ENCODE peak calls at places on chromosomes 5 and 9, in four cellular contexts. U is AG09309, K is mesendoderm, Y is fibroblast of mammary gland. I is an unnamed sample.

GRCh38 chr5:6837519-6838110 is 124.4 kb downstream of the TENT4A start:
- DNase-seq in Y (peak; percentile 5), U (no peak), K (peak; percentile 53), I (no peak)

GRCh38 chr5:14428302-14429081 is 153.1 kb upstream of the OTULINL start:
- DNase-seq in Y (peak; percentile 70), U (no peak), K (peak; percentile 35), I (no peak)

GRCh38 chr5:139399501-139400121 is 4.3 kb downstream of the SPATA24 start:
- DNase-seq in Y (no peak), K (no peak), U (no peak), I (no peak)

GRCh38 chr5:56607074-56607473 is 208.3 kb upstream of the MAP3K1 start:
- DNase-seq in Y (no peak), K (no peak), U (no peak), I (no peak)

GRCh38 chr9:81213456-81213855 is 475.9 kb downstream of the TLE1 start:
- DNase-seq in K (no peak), Y (no peak), U (no peak), I (no peak)

GRCh38 chr5:60649288-60649917 is 50.6 kb downstream of the DEPDC1B start:
- DNase-seq in K (peak; percentile 45), Y (peak; percentile 63), U (peak; percentile 10), I (no peak)

GRCh38 chr9:34089311-34089710 is 37.2 kb downstream of the DCAF12 start:
- DNase-seq in K (no peak), Y (peak; percentile 31), U (no peak), I (no peak)

GRCh38 chr5:170173227-170173626 is 59.6 kb upstream of the C5orf58 start:
- DNase-seq in Y (peak; percentile 17), U (no peak), K (peak; percentile 62), I (no peak)

GRCh38 chr5:120852222-120852860 is 388.2 kb downstream of the PRR16 start:
- DNase-seq in U (no peak), Y (no peak), K (peak; percentile 72), I (no peak)

GRCh38 chr5:137753986-137754235 is 252 bp downstream of the HNRNPA0 start:
- DNase-seq in Y (no peak), U (no peak), K (no peak), I (no peak)

GRCh38 chr5:124746252-124746915 is at the start of gene ZNF608:
- DNase-seq in U (no peak), K (peak; percentile 75), Y (peak; percentile 78), I (no peak)

GRCh38 chr9:133064241-133065069 is 2.7 kb downstream of the CEL start:
- DNase-seq in K (no peak), U (no peak), Y (no peak), I (no peak)

GRCh38 chr5:78597858-78598415 is 50.6 kb downstream of the LHFPL2 start:
- DNase-seq in Y (peak; percentile 78), U (no peak), K (no peak), I (no peak)

GRCh38 chr5:82295144-82295543 is 17.0 kb upstream of the RPS23 start:
- DNase-seq in U (no peak), K (peak; percentile 80), Y (peak; percentile 35), I (no peak)

GRCh38 chr9:83061036-83061435 is 1.9 kb downstream of the RASEF start:
- DNase-seq in U (no peak), Y (no peak), K (peak; percentile 2), I (no peak)

GRCh38 chr5:59257488-59258400 is 635.8 kb downstream of the PDE4D start:
- DNase-seq in K (no peak), U (no peak), Y (no peak), I (no peak)

GRCh38 chr9:96559339-96559943 is 60.2 kb downstream of the CDC14B start:
- DNase-seq in Y (no peak), U (no peak), K (no peak), I (no peak)

GRCh38 chr5:59542841-59543825 is 350.4 kb downstream of the PDE4D start:
- DNase-seq in U (no peak), Y (peak; percentile 66), K (no peak), I (no peak)

GRCh38 chr5:6476313-6476661 is 27.6 kb downstream of the UBE2QL1 start:
- DNase-seq in Y (no peak), U (no peak), K (no peak), I (no peak)

GRCh38 chr9:106653111-106653697 is 209.8 kb upstream of the ZNF462 start:
- DNase-seq in K (no peak), Y (peak; percentile 84), U (no peak), I (no peak)

GRCh38 chr9:133584167-133584558 is 25.0 kb downstream of the FAM163B start:
- DNase-seq in U (no peak), K (no peak), Y (no peak), I (no peak)

GRCh38 chr5:113060410-113061025 is 83.9 kb downstream of the DCP2 start:
- DNase-seq in K (no peak), U (no peak), Y (no peak), I (no peak)

GRCh38 chr5:113147088-113147487 is 170.5 kb downstream of the DCP2 start:
- DNase-seq in U (peak; percentile 97), K (no peak), Y (peak; percentile 95), I (no peak)

GRCh38 chr9:91407580-91408275 is 15.9 kb downstream of the NFIL3 start:
- DNase-seq in K (no peak), U (no peak), Y (no peak), I (no peak)

GRCh38 chr5:158485604-158486081 is 614.1 kb downstream of the EBF1 start:
- DNase-seq in Y (peak; percentile 69), K (peak; percentile 10), U (no peak), I (peak; percentile 66)

GRCh38 chr5:67612961-67613360 is 416.4 kb upstream of the CD180 start:
- DNase-seq in K (no peak), Y (no peak), U (no peak), I (no peak)

GRCh38 chr5:36491860-36492259 is 114.5 kb upstream of the SLC1A3 start:
- DNase-seq in U (no peak), K (peak; percentile 45), Y (peak; percentile 19), I (no peak)

GRCh38 chr5:114223866-114224265 is 138.0 kb upstream of the KCNN2 start:
- DNase-seq in Y (peak; percentile 4), U (no peak), K (peak; percentile 66), I (no peak)

GRCh38 chr5:157820593-157821252 is 38.2 kb downstream of the CLINT1 start:
- DNase-seq in U (no peak), K (peak; percentile 48), Y (peak; percentile 69), I (no peak)

GRCh38 chr9:133043449-133044035 is 12.7 kb downstream of the GTF3C5 start:
- DNase-seq in K (no peak), U (no peak), Y (no peak), I (no peak)

GRCh38 chr5:142816577-142816976 is 46.4 kb downstream of the ARHGAP26 start:
- DNase-seq in U (no peak), K (peak; percentile 40), Y (peak; percentile 72), I (no peak)

GRCh38 chr9:131661954-131662621 is 77.8 kb downstream of the RAPGEF1 start:
- DNase-seq in U (no peak), Y (no peak), K (no peak), I (no peak)

GRCh38 chr5:65105301-65105700 is 336.6 kb downstream of the CWC27 start:
- DNase-seq in U (no peak), Y (no peak), K (no peak), I (no peak)

GRCh38 chr5:171571663-171572062 is 152.2 kb downstream of the FGF18 start:
- DNase-seq in K (no peak), Y (peak; percentile 86), U (peak; percentile 41), I (no peak)

GRCh38 chr5:177067491-177067890 is 19.2 kb upstream of the FGFR4 start:
- DNase-seq in K (no peak), Y (no peak), U (no peak), I (no peak)

DNA sequence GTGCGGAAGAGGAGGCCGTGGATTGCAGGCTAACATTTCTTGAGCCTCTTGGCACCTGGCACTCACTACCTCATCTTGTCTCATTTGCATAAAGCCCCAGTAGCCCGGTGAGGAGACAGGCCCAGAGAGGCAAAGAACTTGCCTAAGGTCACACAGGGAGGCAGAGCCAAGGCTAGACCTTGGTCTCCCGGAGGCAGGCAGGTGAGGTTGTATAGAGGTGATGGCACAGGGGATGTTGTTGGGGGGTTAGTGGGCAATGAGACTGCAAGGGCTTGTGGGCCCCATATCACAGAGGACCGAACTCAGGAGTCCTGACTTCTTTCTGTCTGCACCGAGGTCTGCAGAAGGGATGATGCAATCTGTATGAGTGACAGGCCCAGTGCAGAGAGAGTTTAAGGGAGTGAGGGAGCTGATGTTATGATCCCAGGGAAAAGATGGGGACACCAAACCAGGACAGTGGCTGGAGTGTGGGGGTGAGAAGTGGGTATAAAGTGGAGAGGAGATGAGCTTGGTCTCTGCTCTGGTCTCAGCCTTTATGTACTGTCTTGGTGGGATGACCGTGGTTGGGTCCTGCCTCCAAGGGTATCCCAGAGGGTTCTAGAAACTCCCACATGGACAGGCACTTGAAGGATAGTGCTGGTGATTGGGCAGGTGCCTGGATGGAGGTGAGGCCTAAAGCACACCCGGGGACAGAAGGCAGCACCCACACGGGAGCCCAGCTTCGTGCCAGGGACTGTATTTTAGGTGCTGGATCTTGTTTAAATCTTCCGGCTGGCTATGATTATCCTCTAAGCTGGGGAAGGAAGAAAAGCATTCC is 21.8 kb downstream of the GSN start:
- DNase-seq in K (no peak), Y (no peak), U (no peak), I (no peak)
- H3K4me3 ChIP-seq in K (no peak overlapping the region), Y (no peak overlapping the region), U (no peak overlapping the region), I (peak overlapping the region; percentile 14)

GRCh38 chr9:98071737-98072136 is 15.2 kb downstream of the NANS start:
- DNase-seq in Y (no peak), U (no peak), K (no peak), I (no peak)

GRCh38 chr9:98075332-98075805 is 18.8 kb downstream of the NANS start:
- DNase-seq in K (peak; percentile 49), Y (peak; percentile 95), U (peak; percentile 79), I (no peak)

GRCh38 chr9:98070704-98071103 is 14.2 kb downstream of the NANS start:
- DNase-seq in U (no peak), Y (no peak), K (no peak), I (no peak)

GRCh38 chr9:98078895-98079294 is 22.4 kb downstream of the NANS start:
- DNase-seq in U (no peak), K (no peak), Y (no peak), I (no peak)

GRCh38 chr9:98074119-98074990 is 17.8 kb downstream of the NANS start:
- DNase-seq in Y (peak; percentile 62), K (peak; percentile 72), U (no peak), I (peak; percentile 64)
- H3K4me3 ChIP-seq in Y (no peak overlapping the region), K (no peak overlapping the region), U (no peak overlapping the region), I (no peak overlapping the region)

DNA sequence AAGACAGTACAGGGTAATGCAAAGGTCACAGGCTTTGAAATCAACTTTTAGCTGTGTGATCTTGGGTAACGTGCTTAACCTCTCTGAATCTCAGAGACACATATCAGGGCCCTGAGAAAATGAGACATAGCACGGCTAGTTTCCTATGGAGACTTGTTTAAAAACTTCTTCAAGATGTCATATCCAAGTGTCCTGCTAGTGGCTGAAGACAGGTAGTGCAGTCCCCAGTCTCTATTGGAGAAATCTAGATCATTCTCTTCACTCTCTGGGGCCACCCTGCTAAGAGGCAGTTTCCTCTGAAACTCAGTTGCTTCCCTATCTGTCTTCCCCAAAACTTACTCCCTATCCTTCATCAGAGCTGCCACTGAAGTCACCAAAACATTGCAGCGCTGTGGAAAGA is 30.3 kb upstream of the GRXCR2 start:
- DNase-seq in K (peak; percentile 53), Y (no peak), U (no peak), I (no peak)
- H3K4me3 ChIP-seq in K (no peak overlapping the region), Y (no peak overlapping the region), U (no peak overlapping the region), I (no peak overlapping the region)

DNA sequence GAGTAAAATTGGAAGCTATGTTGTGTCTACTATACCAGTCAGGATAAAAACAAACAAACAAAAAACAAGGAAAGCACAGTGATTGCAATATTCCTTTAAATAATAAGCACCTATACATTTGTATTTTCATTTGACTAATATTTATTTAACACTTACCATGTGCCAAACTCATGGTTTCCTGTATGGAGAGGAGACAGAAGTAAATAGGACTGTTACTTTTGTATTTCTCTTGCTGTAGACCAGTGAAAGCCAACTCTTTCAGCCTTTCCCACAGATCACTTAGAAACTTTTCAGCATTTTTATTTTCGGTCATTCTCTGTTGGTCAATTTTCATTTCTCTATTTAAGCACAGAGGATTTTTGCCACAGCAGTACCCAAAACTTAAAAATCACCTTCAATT is 4.5 kb downstream of the CMYA5 start:
- DNase-seq in U (no peak), K (no peak), Y (no peak), I (no peak)
- H3K4me3 ChIP-seq in U (no peak overlapping the region), K (no peak overlapping the region), Y (no peak overlapping the region), I (no peak overlapping the region)